ENCODE peak calls at places on chromosomes 4 and X, in five cellular contexts. K, B, Z, U and H are unnamed samples.
A peak's percentile ranks its signal among the peaks of the same experiment; 100 is the strongest.

GRCh38 chr4:166839615-166840251 is 394.6 kb downstream of the SPOCK3 start:
- DNase-seq in K (no peak), B (no peak), Z (no peak), U (no peak), H (no peak)

GRCh38 chr4:13427599-13428325 is 56.4 kb downstream of the RAB28 start:
- DNase-seq in K (no peak), B (no peak), Z (no peak), U (no peak), H (no peak)

GRCh38 chr4:186845137-186845842 is 121.6 kb upstream of the FAT1 start:
- DNase-seq in K (no peak), B (no peak), Z (no peak), U (no peak), H (no peak)

GRCh38 chrX:101229155-101229554 is 9.6 kb downstream of the DRP2 start:
- DNase-seq in K (no peak), B (no peak), Z (no peak), U (no peak), H (no peak)

GRCh38 chr4:182896421-182896820 is 20.8 kb downstream of the DCTD start:
- DNase-seq in K (no peak), B (no peak), Z (no peak), U (no peak), H (no peak)

GRCh38 chrX:72125331-72126047 is 6.2 kb downstream of the RTL5 start:
- DNase-seq in K (no peak), B (no peak), Z (no peak), U (no peak), H (no peak)

GRCh38 chrX:115559672-115560071 is 1.3 kb upstream of the PLS3 start:
- DNase-seq in K (no peak), B (no peak), Z (no peak), U (no peak), H (no peak)

GRCh38 chr4:87120411-87121162 is 99.8 kb downstream of the KLHL8 start:
- DNase-seq in K (no peak), B (no peak), Z (no peak), U (no peak), H (no peak)

GRCh38 chr4:95627709-95628108 is 78.9 kb upstream of the UNC5C start:
- DNase-seq in K (no peak), B (no peak), Z (no peak), U (no peak), H (no peak)

GRCh38 chrX:145821898-145822567 is 4.4 kb downstream of the SLITRK2 start:
- DNase-seq in K (no peak), B (no peak), Z (no peak), U (no peak), H (no peak)

GRCh38 chrX:155263854-155264628 is at the start of gene RAB39B:
- DNase-seq in K (peak; percentile 74), B (peak; percentile 34), Z (peak; percentile 60), U (peak; percentile 67), H (peak; percentile 74)

GRCh38 chrX:118215346-118215745 is 98.7 kb upstream of the KLHL13 start:
- DNase-seq in K (no peak), B (no peak), Z (no peak), U (no peak), H (no peak)

GRCh38 chr4:175560628-175561027 is 251.4 kb downstream of the GPM6A start:
- DNase-seq in K (peak; percentile 38), B (no peak), Z (no peak), U (peak; percentile 57), H (peak; percentile 7)

GRCh38 chrX:109797311-109797975 is 64.4 kb upstream of the ACSL4 start:
- DNase-seq in K (no peak), B (no peak), Z (no peak), U (no peak), H (peak; percentile 47)

GRCh38 chr4:138710297-138710696 is 305.3 kb upstream of the NOCT start:
- DNase-seq in K (no peak), B (no peak), Z (no peak), U (no peak), H (no peak)

GRCh38 chr4:173538148-173538902 is 8.3 kb upstream of the HAND2 start:
- DNase-seq in K (peak; percentile 11), B (peak; percentile 38), Z (no peak), U (no peak), H (peak; percentile 68)

GRCh38 chr4:44662623-44663006 is 11.2 kb upstream of the YIPF7 start:
- DNase-seq in K (no peak), B (no peak), Z (no peak), U (no peak), H (no peak)

GRCh38 chr4:1855334-1856070 is 454 bp downstream of the LETM1 start:
- DNase-seq in K (peak; percentile 4), B (no peak), Z (peak; percentile 16), U (no peak), H (peak; percentile 62)

GRCh38 chr4:242121-242848 is 63.0 kb downstream of the ZNF732 start:
- DNase-seq in K (no peak), B (peak; percentile 11), Z (peak; percentile 44), U (peak; percentile 84), H (no peak)

GRCh38 chr4:106766519-106766918 is 269.6 kb downstream of the DKK2 start:
- DNase-seq in K (no peak), B (no peak), Z (no peak), U (no peak), H (no peak)

GRCh38 chr4:30605616-30606015 is 114.6 kb upstream of the PCDH7 start:
- DNase-seq in K (no peak), B (no peak), Z (no peak), U (no peak), H (no peak)

GRCh38 chrX:101230636-101231035 is 11.1 kb downstream of the DRP2 start:
- DNase-seq in K (no peak), B (no peak), Z (no peak), U (no peak), H (no peak)

GRCh38 chrX:75156537-75156945 is 458 bp upstream of the ABCB7 start:
- DNase-seq in K (no peak), B (no peak), Z (no peak), U (peak; percentile 21), H (peak; percentile 26)

GRCh38 chr4:114758066-114758465 is 159.5 kb downstream of the UGT8 start:
- DNase-seq in K (no peak), B (no peak), Z (no peak), U (peak; percentile 31), H (no peak)

GRCh38 chrX:21946925-21947641 is 6.6 kb downstream of the SMS start:
- DNase-seq in K (no peak), B (no peak), Z (no peak), U (no peak), H (no peak)

GRCh38 chr4:168335621-168336020 is 17.1 kb upstream of the DDX60 start:
- DNase-seq in K (no peak), B (no peak), Z (no peak), U (no peak), H (no peak)

GRCh38 chr4:39548425-39549067 is 21.3 kb upstream of the UGDH start:
- DNase-seq in K (no peak), B (no peak), Z (no peak), U (no peak), H (no peak)

GRCh38 chr4:104417483-104417882 is 77.2 kb downstream of the CXXC4 start:
- DNase-seq in K (no peak), B (no peak), Z (no peak), U (no peak), H (no peak)

GRCh38 chr4:5470318-5470889 is 238.0 kb downstream of the EVC2 start:
- DNase-seq in K (no peak), B (no peak), Z (no peak), U (no peak), H (no peak)

GRCh38 chr4:162461952-162462351 is 298.2 kb upstream of the FSTL5 start:
- DNase-seq in K (no peak), B (no peak), Z (no peak), U (peak; percentile 7), H (peak; percentile 3)

GRCh38 chrX:57251965-57252364 is 34.5 kb upstream of the FAAH2 start:
- DNase-seq in K (no peak), B (no peak), Z (no peak), U (no peak), H (no peak)

GRCh38 chr4:54585321-54586000 is 72.3 kb upstream of the KIT start:
- DNase-seq in K (no peak), B (no peak), Z (no peak), U (no peak), H (no peak)